ENCODE peak calls at places on chromosomes 12 and 14, in four cellular contexts. A is fibroblast of mammary gland, P is T-helper 17 cell, B is fibroblast of pulmonary artery. U is an unnamed sample.

GRCh38 chr14:91872011-91872476 is 4.7 kb upstream of the TC2N start:
- DNase-seq in A (peak; percentile 78), P (peak; percentile 50), B (peak; percentile 49), U (peak; percentile 76)

GRCh38 chr12:76113800-76114757 is 29.6 kb upstream of the NAP1L1 start:
- DNase-seq in A (no peak), P (no peak), B (no peak), U (no peak)

GRCh38 chr14:23195552-23196101 is 12.2 kb upstream of the SLC7A8 start:
- DNase-seq in A (no peak), P (no peak), B (no peak), U (no peak)

GRCh38 chr12:64273527-64274403 is 51.7 kb upstream of the KICS2 start:
- DNase-seq in A (peak; percentile 36), P (no peak), B (peak; percentile 38), U (no peak)

GRCh38 chr12:3805058-3805457 is 52.1 kb upstream of the CRACR2A start:
- DNase-seq in A (no peak), P (no peak), B (no peak), U (no peak)

GRCh38 chr12:131555197-131555820 is 155.6 kb upstream of the SFSWAP start:
- DNase-seq in A (no peak), P (no peak), B (no peak), U (no peak)

GRCh38 chr14:20548414-20549158 is 12.3 kb downstream of the RNASE9 start:
- DNase-seq in A (no peak), P (no peak), B (no peak), U (no peak)

GRCh38 chr14:102591372-102591943 is 991 bp upstream of the RCOR1 start:
- DNase-seq in A (peak; percentile 27), P (peak; percentile 12), B (no peak), U (peak; percentile 76)

GRCh38 chr12:121705514-121705913 is 7.0 kb upstream of the TMEM120B start:
- DNase-seq in A (no peak), P (no peak), B (no peak), U (no peak)

GRCh38 chr12:42237052-42237852 is 796 bp downstream of the YAF2 start:
- DNase-seq in A (peak; percentile 68), P (peak; percentile 66), B (peak; percentile 79), U (peak; percentile 92)

GRCh38 chr12:91287753-91288152 is 105.1 kb upstream of the DCN start:
- DNase-seq in A (no peak), P (no peak), B (no peak), U (no peak)

GRCh38 chr12:38921025-38921677 is 15.8 kb upstream of the CPNE8 start:
- DNase-seq in A (peak; percentile 72), P (no peak), B (peak; percentile 72), U (no peak)

GRCh38 chr12:25364529-25365339 is 114.0 kb upstream of the KRAS start:
- DNase-seq in A (no peak), P (no peak), B (no peak), U (no peak)

GRCh38 chr14:76768201-76768656 is 7.0 kb downstream of the VASH1 start:
- DNase-seq in A (no peak), P (peak; percentile 76), B (peak; percentile 52), U (peak; percentile 82)

U was measured in upper lobe of right lung.